ENCODE peak calls at places on chromosome 21, in six cellular contexts. One of them, this sample, is unnamed.

GRCh38 chr21:15433091-15433490 is 296.7 kb upstream of the USP25 start:
- DNase-seq in AG04450: no peak
- DNase-seq in cardiac fibroblast: no peak
- DNase-seq in fibroblast of lung: no peak
- DNase-seq in AG04449: no peak
- DNase-seq in heart left ventricle: no peak
- DNase-seq in this sample: no peak

GRCh38 chr21:31298618-31299269 is 45.3 kb downstream of the TIAM1 start:
- DNase-seq in AG04450: no peak
- DNase-seq in cardiac fibroblast: no peak
- DNase-seq in fibroblast of lung: no peak
- DNase-seq in AG04449: no peak
- DNase-seq in heart left ventricle: no peak
- DNase-seq in this sample: no peak

GRCh38 chr21:39314155-39315027 is 959 bp upstream of the BRWD1 start:
- DNase-seq in AG04450: no peak
- DNase-seq in cardiac fibroblast: peak
- DNase-seq in fibroblast of lung: peak
- DNase-seq in AG04449: no peak
- DNase-seq in heart left ventricle: peak
- DNase-seq in this sample: no peak

GRCh38 chr21:34215911-34216310 is 142.5 kb downstream of the MRPS6 start:
- DNase-seq in AG04450: no peak
- DNase-seq in cardiac fibroblast: no peak
- DNase-seq in fibroblast of lung: no peak
- DNase-seq in AG04449: no peak
- DNase-seq in heart left ventricle: no peak
- DNase-seq in this sample: no peak

GRCh38 chr21:33761104-33762036 is 119.1 kb downstream of the ITSN1 start:
- DNase-seq in AG04450: peak
- DNase-seq in cardiac fibroblast: peak
- DNase-seq in fibroblast of lung: peak
- DNase-seq in AG04449: peak
- DNase-seq in heart left ventricle: peak
- DNase-seq in this sample: peak

GRCh38 chr21:16377120-16377658 is 647.4 kb downstream of the USP25 start:
- DNase-seq in AG04450: no peak
- DNase-seq in cardiac fibroblast: no peak
- DNase-seq in fibroblast of lung: no peak
- DNase-seq in AG04449: no peak
- DNase-seq in heart left ventricle: no peak
- DNase-seq in this sample: no peak

GRCh38 chr21:26840912-26841311 is 4.3 kb downstream of the ADAMTS1 start:
- DNase-seq in AG04450: no peak
- DNase-seq in cardiac fibroblast: peak
- DNase-seq in fibroblast of lung: peak
- DNase-seq in AG04449: peak
- DNase-seq in heart left ventricle: peak
- DNase-seq in this sample: no peak

GRCh38 chr21:31075844-31076243 is 37.6 kb upstream of the KRTAP19-8 start:
- DNase-seq in AG04450: no peak
- DNase-seq in cardiac fibroblast: no peak
- DNase-seq in fibroblast of lung: no peak
- DNase-seq in AG04449: no peak
- DNase-seq in heart left ventricle: no peak
- DNase-seq in this sample: no peak

GRCh38 chr21:33185852-33186251 is 43.9 kb upstream of the IFNAR2 start:
- DNase-seq in AG04450: no peak
- DNase-seq in cardiac fibroblast: no peak
- DNase-seq in fibroblast of lung: no peak
- DNase-seq in AG04449: no peak
- DNase-seq in heart left ventricle: no peak
- DNase-seq in this sample: no peak

GRCh38 chr21:33078907-33079582 is 9.1 kb downstream of the OLIG1 start:
- DNase-seq in AG04450: peak
- DNase-seq in cardiac fibroblast: peak
- DNase-seq in fibroblast of lung: peak
- DNase-seq in AG04449: peak
- DNase-seq in heart left ventricle: no peak
- DNase-seq in this sample: no peak

GRCh38 chr21:44537930-44538911 is 1.8 kb downstream of the KRTAP10-1 start:
- DNase-seq in AG04450: no peak
- DNase-seq in cardiac fibroblast: no peak
- DNase-seq in fibroblast of lung: no peak
- DNase-seq in AG04449: no peak
- DNase-seq in heart left ventricle: no peak
- DNase-seq in this sample: no peak

GRCh38 chr21:16195476-16195875 is 465.7 kb downstream of the USP25 start:
- DNase-seq in AG04450: peak
- DNase-seq in cardiac fibroblast: peak
- DNase-seq in fibroblast of lung: peak
- DNase-seq in AG04449: no peak
- DNase-seq in heart left ventricle: no peak
- DNase-seq in this sample: no peak

GRCh38 chr21:25569711-25570110 is 37.6 kb downstream of the MRPL39 start:
- DNase-seq in AG04450: no peak
- DNase-seq in cardiac fibroblast: no peak
- DNase-seq in fibroblast of lung: no peak
- DNase-seq in AG04449: no peak
- DNase-seq in heart left ventricle: no peak
- DNase-seq in this sample: no peak

GRCh38 chr21:25566645-25567044 is 40.6 kb downstream of the MRPL39 start:
- DNase-seq in AG04450: no peak
- DNase-seq in cardiac fibroblast: no peak
- DNase-seq in fibroblast of lung: no peak
- DNase-seq in AG04449: no peak
- DNase-seq in heart left ventricle: no peak
- DNase-seq in this sample: no peak

GRCh38 chr21:25567472-25567871 is 39.8 kb downstream of the MRPL39 start:
- DNase-seq in AG04450: no peak
- DNase-seq in cardiac fibroblast: no peak
- DNase-seq in fibroblast of lung: no peak
- DNase-seq in AG04449: no peak
- DNase-seq in heart left ventricle: no peak
- DNase-seq in this sample: no peak

GRCh38 chr21:25569084-25569483 is 38.2 kb downstream of the MRPL39 start:
- DNase-seq in AG04450: no peak
- DNase-seq in cardiac fibroblast: no peak
- DNase-seq in fibroblast of lung: peak
- DNase-seq in AG04449: no peak
- DNase-seq in heart left ventricle: no peak
- DNase-seq in this sample: no peak

GRCh38 chr21:25568230-25568629 is 39.1 kb downstream of the MRPL39 start:
- DNase-seq in AG04450: peak
- DNase-seq in cardiac fibroblast: peak
- DNase-seq in fibroblast of lung: peak
- DNase-seq in AG04449: no peak
- DNase-seq in heart left ventricle: peak
- DNase-seq in this sample: no peak
- H3K4me3 ChIP-seq in AG04450: peak
- H3K4me3 ChIP-seq in cardiac fibroblast: no peak
- H3K4me3 ChIP-seq in fibroblast of lung: peak
- H3K4me3 ChIP-seq in AG04449: peak
- H3K4me3 ChIP-seq in heart left ventricle: peak
- H3K4me3 ChIP-seq in this sample: no peak

GRCh38 chr21:17925900-17926299 is 106.7 kb upstream of the C21orf91 start:
- DNase-seq in AG04450: no peak
- DNase-seq in cardiac fibroblast: peak
- DNase-seq in fibroblast of lung: peak
- DNase-seq in AG04449: no peak
- DNase-seq in heart left ventricle: no peak
- DNase-seq in this sample: no peak

GRCh38 chr21:17921579-17922530 is 102.7 kb upstream of the C21orf91 start:
- DNase-seq in AG04450: peak
- DNase-seq in cardiac fibroblast: peak
- DNase-seq in fibroblast of lung: peak
- DNase-seq in AG04449: no peak
- DNase-seq in heart left ventricle: no peak
- DNase-seq in this sample: peak

GRCh38 chr21:17930102-17930501 is 110.9 kb upstream of the C21orf91 start:
- DNase-seq in AG04450: no peak
- DNase-seq in cardiac fibroblast: no peak
- DNase-seq in fibroblast of lung: no peak
- DNase-seq in AG04449: no peak
- DNase-seq in heart left ventricle: no peak
- DNase-seq in this sample: no peak

GRCh38 chr21:17929514-17929913 is 110.4 kb upstream of the C21orf91 start:
- DNase-seq in AG04450: no peak
- DNase-seq in cardiac fibroblast: no peak
- DNase-seq in fibroblast of lung: no peak
- DNase-seq in AG04449: no peak
- DNase-seq in heart left ventricle: no peak
- DNase-seq in this sample: no peak

DNA sequence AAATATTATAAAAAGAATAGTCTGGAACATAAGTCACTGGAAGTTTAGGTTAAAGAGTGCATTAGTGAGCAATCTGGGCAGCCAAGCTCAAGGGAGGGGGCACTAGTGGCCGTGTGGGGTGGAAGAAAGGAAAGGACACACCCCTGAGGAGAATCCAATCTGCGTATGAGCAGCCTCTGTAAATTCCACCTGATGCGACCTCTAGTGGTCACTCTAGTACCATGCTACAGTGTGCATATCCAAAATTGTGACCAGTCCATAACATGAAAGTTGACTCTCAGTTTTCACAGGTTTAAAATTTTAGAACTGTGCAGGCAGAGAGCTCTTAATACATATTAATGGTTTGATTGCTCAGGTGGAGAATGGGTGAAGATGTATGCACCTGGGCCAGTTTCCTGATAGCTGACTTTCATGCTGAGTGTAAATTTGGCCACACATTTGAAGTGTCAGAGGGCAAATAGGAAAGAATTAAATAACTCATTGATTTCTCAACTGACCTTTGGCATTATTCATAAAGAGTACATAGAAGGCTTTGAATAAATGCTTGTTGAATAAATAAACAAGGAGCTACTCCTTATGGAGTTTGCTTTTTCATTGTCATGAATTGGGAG is 105.9 kb upstream of the C21orf91 start:
- DNase-seq in AG04450: peak
- DNase-seq in cardiac fibroblast: peak
- DNase-seq in fibroblast of lung: peak
- DNase-seq in AG04449: no peak
- DNase-seq in heart left ventricle: peak
- DNase-seq in this sample: peak
- TF ChIP-seq CTCF in AG04450: peak
- TF ChIP-seq CTCF in cardiac fibroblast: peak
- TF ChIP-seq CTCF in fibroblast of lung: peak
- TF ChIP-seq CTCF in AG04449: peak
- TF ChIP-seq CTCF in heart left ventricle: peak
- TF ChIP-seq CTCF in this sample: peak

GRCh38 chr21:46115441-46116188 is 17.7 kb downstream of the COL6A2 start:
- DNase-seq in AG04450: no peak
- DNase-seq in cardiac fibroblast: no peak
- DNase-seq in fibroblast of lung: no peak
- DNase-seq in AG04449: no peak
- DNase-seq in heart left ventricle: peak
- DNase-seq in this sample: no peak

GRCh38 chr21:46117586-46118304 is 19.8 kb downstream of the COL6A2 start:
- DNase-seq in AG04450: no peak
- DNase-seq in cardiac fibroblast: no peak
- DNase-seq in fibroblast of lung: no peak
- DNase-seq in AG04449: no peak
- DNase-seq in heart left ventricle: peak
- DNase-seq in this sample: no peak

GRCh38 chr21:46118305-46118870 is 20.5 kb downstream of the COL6A2 start:
- DNase-seq in AG04450: no peak
- DNase-seq in cardiac fibroblast: no peak
- DNase-seq in fibroblast of lung: no peak
- DNase-seq in AG04449: no peak
- DNase-seq in heart left ventricle: no peak
- DNase-seq in this sample: no peak

GRCh38 chr21:46116189-46116845 is 18.4 kb downstream of the COL6A2 start:
- DNase-seq in AG04450: no peak
- DNase-seq in cardiac fibroblast: no peak
- DNase-seq in fibroblast of lung: no peak
- DNase-seq in AG04449: no peak
- DNase-seq in heart left ventricle: peak
- DNase-seq in this sample: no peak

DNA sequence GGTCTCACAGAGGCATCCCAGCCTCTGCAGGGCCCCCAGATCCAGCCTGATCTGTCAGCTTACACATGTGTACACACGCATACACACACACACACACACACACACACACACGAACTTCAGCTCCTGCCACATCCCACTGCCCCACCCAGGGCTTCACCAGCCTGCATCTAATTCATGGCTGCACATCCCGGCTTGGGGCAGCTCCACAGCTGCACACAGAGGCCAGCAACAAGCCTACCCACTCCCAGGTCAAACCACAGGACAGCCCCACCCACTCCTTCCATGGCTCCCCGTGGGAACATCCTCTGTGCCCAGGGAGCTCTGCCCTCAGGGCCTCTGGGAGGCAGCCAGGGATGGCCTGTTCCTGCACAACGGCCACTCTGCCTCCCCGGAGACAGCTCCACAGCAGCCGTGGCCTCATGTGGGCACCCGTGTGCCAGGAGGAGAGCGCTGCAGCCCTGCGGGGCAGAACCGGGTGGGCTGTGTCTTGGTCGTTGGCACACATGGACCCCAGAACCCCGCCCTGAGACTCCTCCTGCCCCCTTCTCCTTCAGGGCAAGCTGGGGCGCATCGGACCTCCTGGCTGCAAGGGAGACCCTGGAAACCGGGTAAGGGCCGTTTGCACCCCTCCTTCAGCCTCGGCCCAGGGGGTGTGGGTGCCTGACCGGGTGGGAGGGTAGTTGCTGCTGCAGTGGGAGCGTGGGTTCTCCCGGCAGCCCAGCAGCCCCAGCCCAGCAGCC is 19.1 kb downstream of the COL6A2 start:
- DNase-seq in AG04450: no peak
- DNase-seq in cardiac fibroblast: peak
- DNase-seq in fibroblast of lung: peak
- DNase-seq in AG04449: no peak
- DNase-seq in heart left ventricle: peak
- DNase-seq in this sample: no peak
- H3K4me3 ChIP-seq in AG04450: no peak
- H3K4me3 ChIP-seq in cardiac fibroblast: no peak
- H3K4me3 ChIP-seq in fibroblast of lung: no peak
- H3K4me3 ChIP-seq in AG04449: no peak
- H3K4me3 ChIP-seq in heart left ventricle: no peak
- H3K4me3 ChIP-seq in this sample: no peak

DNA sequence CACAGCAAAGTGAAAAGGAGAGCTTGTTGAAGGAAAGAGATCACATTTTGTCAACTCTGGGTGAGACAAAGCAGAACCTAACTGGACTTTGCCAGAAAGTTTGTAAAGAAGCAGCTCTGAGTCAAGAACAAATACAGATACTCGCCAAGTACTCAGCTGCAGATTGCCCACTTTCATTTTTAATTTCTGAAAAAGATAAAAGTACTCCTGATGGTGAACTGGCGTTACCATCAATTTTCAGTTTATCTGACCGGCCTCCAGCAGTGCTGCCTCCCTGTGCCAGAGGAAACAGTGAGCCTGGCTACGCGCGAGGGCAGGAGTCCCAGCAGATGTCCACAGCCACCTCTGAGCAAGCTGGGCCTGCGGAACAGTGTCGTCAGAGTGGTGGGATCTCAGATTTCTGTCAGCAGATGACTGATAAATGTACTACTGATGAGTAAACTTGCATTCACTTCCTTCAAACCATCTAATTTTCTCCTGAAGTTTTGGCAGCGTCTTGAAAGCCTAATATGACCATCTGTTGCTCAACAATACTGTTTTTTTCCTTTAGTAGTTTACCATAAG is 43.8 kb downstream of the BACH1 start:
- DNase-seq in AG04450: peak
- DNase-seq in cardiac fibroblast: peak
- DNase-seq in fibroblast of lung: peak
- DNase-seq in AG04449: peak
- DNase-seq in heart left ventricle: peak
- DNase-seq in this sample: peak
- TF ChIP-seq CTCF in AG04450: peak
- TF ChIP-seq CTCF in cardiac fibroblast: no peak
- TF ChIP-seq CTCF in fibroblast of lung: peak
- TF ChIP-seq CTCF in AG04449: peak
- TF ChIP-seq CTCF in heart left ventricle: no peak
- TF ChIP-seq CTCF in this sample: no peak

This sample was measured in AG09309.